ENCODE peak calls at places on chromosomes 7 and 10, in ten cellular contexts. One of them, this sample, is unnamed.

GRCh38 chr10:114821915-114822770 is 563 bp downstream of the FHIP2A start:
- DNase-seq in NCI-H1436: no peak
- DNase-seq in globus pallidus: peak; percentile 40
- DNase-seq in effector memory CD8-positive, alpha-beta T cell: peak; percentile 23
- DNase-seq in HEK293T: peak; percentile 46
- DNase-seq in Peyer's patch: peak; percentile 36
- DNase-seq in ovary: peak; percentile 34
- DNase-seq in neural crest cell: peak; percentile 18
- DNase-seq in NCI-H82: peak; percentile 48
- DNase-seq in body of pancreas: peak; percentile 19
- DNase-seq in this sample: peak; percentile 60

GRCh38 chr10:125001313-125002043 is 59.6 kb downstream of the ZRANB1 start:
- DNase-seq in NCI-H1436: no peak
- DNase-seq in globus pallidus: peak; percentile 85
- DNase-seq in effector memory CD8-positive, alpha-beta T cell: no peak
- DNase-seq in HEK293T: no peak
- DNase-seq in Peyer's patch: no peak
- DNase-seq in ovary: peak; percentile 37
- DNase-seq in neural crest cell: peak; percentile 30
- DNase-seq in NCI-H82: no peak
- DNase-seq in body of pancreas: peak; percentile 5
- DNase-seq in this sample: peak; percentile 63

GRCh38 chr10:30835146-30835545 is 196.5 kb downstream of the ZNF438 start:
- DNase-seq in NCI-H1436: no peak
- DNase-seq in globus pallidus: no peak
- DNase-seq in effector memory CD8-positive, alpha-beta T cell: no peak
- DNase-seq in HEK293T: no peak
- DNase-seq in Peyer's patch: no peak
- DNase-seq in ovary: no peak
- DNase-seq in neural crest cell: no peak
- DNase-seq in NCI-H82: no peak
- DNase-seq in body of pancreas: no peak
- DNase-seq in this sample: no peak

GRCh38 chr7:3188946-3189345 is 112.1 kb upstream of the SDK1 start:
- DNase-seq in NCI-H1436: no peak
- DNase-seq in globus pallidus: no peak
- DNase-seq in effector memory CD8-positive, alpha-beta T cell: no peak
- DNase-seq in HEK293T: no peak
- DNase-seq in Peyer's patch: no peak
- DNase-seq in ovary: no peak
- DNase-seq in neural crest cell: no peak
- DNase-seq in NCI-H82: no peak
- DNase-seq in body of pancreas: no peak
- DNase-seq in this sample: no peak

GRCh38 chr10:103916254-103916653 is 1.7 kb downstream of the STN1 start:
- DNase-seq in NCI-H1436: no peak
- DNase-seq in globus pallidus: no peak
- DNase-seq in effector memory CD8-positive, alpha-beta T cell: no peak
- DNase-seq in HEK293T: no peak
- DNase-seq in Peyer's patch: no peak
- DNase-seq in ovary: no peak
- DNase-seq in neural crest cell: no peak
- DNase-seq in NCI-H82: no peak
- DNase-seq in body of pancreas: no peak
- DNase-seq in this sample: no peak

GRCh38 chr7:128215281-128215680 is 25.8 kb upstream of the LEP start:
- DNase-seq in NCI-H1436: no peak
- DNase-seq in globus pallidus: no peak
- DNase-seq in effector memory CD8-positive, alpha-beta T cell: no peak
- DNase-seq in HEK293T: no peak
- DNase-seq in Peyer's patch: no peak
- DNase-seq in ovary: no peak
- DNase-seq in neural crest cell: no peak
- DNase-seq in NCI-H82: no peak
- DNase-seq in body of pancreas: no peak
- DNase-seq in this sample: no peak

GRCh38 chr7:41311301-41311700 is 391.6 kb downstream of the INHBA start:
- DNase-seq in NCI-H1436: no peak
- DNase-seq in globus pallidus: no peak
- DNase-seq in effector memory CD8-positive, alpha-beta T cell: no peak
- DNase-seq in HEK293T: no peak
- DNase-seq in Peyer's patch: no peak
- DNase-seq in ovary: no peak
- DNase-seq in neural crest cell: no peak
- DNase-seq in NCI-H82: no peak
- DNase-seq in body of pancreas: no peak
- DNase-seq in this sample: no peak

GRCh38 chr10:95285556-95285955 is 5.2 kb downstream of the PDLIM1 start:
- DNase-seq in NCI-H1436: no peak
- DNase-seq in globus pallidus: no peak
- DNase-seq in effector memory CD8-positive, alpha-beta T cell: no peak
- DNase-seq in HEK293T: no peak
- DNase-seq in Peyer's patch: no peak
- DNase-seq in ovary: no peak
- DNase-seq in neural crest cell: no peak
- DNase-seq in NCI-H82: no peak
- DNase-seq in body of pancreas: no peak
- DNase-seq in this sample: no peak

This sample was measured in sciatic nerve.